ENCODE peak calls at places on chromosomes 1 and 21, in seven cellular contexts. G, A, B, W, F, C and U are unnamed samples.

GRCh38 chr1:246295968-246296367 is 211.1 kb downstream of the SMYD3 start:
- DNase-seq in G (no peak), F (no peak), A (no peak), C (no peak), W (no peak), B (no peak), U (no peak)

GRCh38 chr1:48966583-48966982 is 189.9 kb upstream of the BEND5 start:
- DNase-seq in C (no peak), G (no peak), F (no peak), B (no peak), A (no peak), W (no peak), U (no peak)

GRCh38 chr1:212884592-212884991 is 26.5 kb downstream of the FLVCR1 start:
- DNase-seq in W (no peak), B (no peak), A (no peak), G (no peak), C (no peak), F (no peak), U (no peak)

GRCh38 chr1:205456383-205456867 is 580 bp upstream of the BLACAT1 start:
- DNase-seq in A (no peak), W (no peak), G (no peak), F (no peak), B (no peak), C (peak), U (no peak)

GRCh38 chr1:110542730-110543129 is 23.8 kb upstream of the KCNA10 start:
- DNase-seq in B (no peak), C (no peak), A (no peak), F (no peak), W (no peak), G (no peak), U (no peak)

GRCh38 chr1:36306210-36306901 is at the start of gene SH3D21:
- DNase-seq in G (peak), B (peak), A (peak), W (peak), C (peak), F (no peak), U (no peak)

GRCh38 chr1:67214420-67215174 is 48.3 kb downstream of the IL23R start:
- DNase-seq in C (no peak), F (peak), W (peak), A (no peak), B (peak), G (no peak), U (peak)

GRCh38 chr1:89286549-89287181 is 14.0 kb upstream of the GBP5 start:
- DNase-seq in A (no peak), C (no peak), F (no peak), G (no peak), W (no peak), B (no peak), U (no peak)

GRCh38 chr1:1677718-1678580 is 14.6 kb downstream of the SLC35E2B start:
- DNase-seq in W (no peak), C (peak), A (no peak), G (peak), B (no peak), F (peak), U (no peak)

GRCh38 chr1:160206421-160207117 is 1.4 kb downstream of the PEA15 start:
- DNase-seq in F (no peak), W (no peak), A (no peak), G (no peak), B (peak), C (peak), U (no peak)

GRCh38 chr1:200428482-200429205 is 18.8 kb upstream of the ZNF281 start:
- DNase-seq in A (no peak), F (no peak), G (no peak), B (no peak), C (no peak), W (no peak), U (no peak)

GRCh38 chr21:14895792-14896191 is 169.0 kb downstream of the NRIP1 start:
- DNase-seq in B (no peak), A (no peak), G (no peak), W (no peak), C (no peak), F (no peak), U (no peak)

GRCh38 chr1:58687516-58687915 is 12.3 kb downstream of the MYSM1 start:
- DNase-seq in B (no peak), G (no peak), A (no peak), W (no peak), C (no peak), F (no peak), U (no peak)

GRCh38 chr1:180233191-180234011 is 3.3 kb downstream of the LHX4 start:
- DNase-seq in W (no peak), B (no peak), A (no peak), G (no peak), C (no peak), F (no peak), U (no peak)

GRCh38 chr1:39689635-39690034 is 1.6 kb downstream of the HPCAL4 start:
- DNase-seq in A (no peak), G (no peak), W (no peak), B (no peak), C (peak), F (no peak), U (no peak)

GRCh38 chr1:21906173-21907078 is 30.7 kb downstream of the HSPG2 start:
- DNase-seq in C (no peak), A (no peak), G (peak), B (no peak), W (no peak), F (no peak), U (no peak)

GRCh38 chr1:166730299-166730888 is 108.9 kb upstream of the POGK start:
- DNase-seq in B (peak), W (no peak), G (peak), F (no peak), A (no peak), C (no peak), U (peak)

DNA sequence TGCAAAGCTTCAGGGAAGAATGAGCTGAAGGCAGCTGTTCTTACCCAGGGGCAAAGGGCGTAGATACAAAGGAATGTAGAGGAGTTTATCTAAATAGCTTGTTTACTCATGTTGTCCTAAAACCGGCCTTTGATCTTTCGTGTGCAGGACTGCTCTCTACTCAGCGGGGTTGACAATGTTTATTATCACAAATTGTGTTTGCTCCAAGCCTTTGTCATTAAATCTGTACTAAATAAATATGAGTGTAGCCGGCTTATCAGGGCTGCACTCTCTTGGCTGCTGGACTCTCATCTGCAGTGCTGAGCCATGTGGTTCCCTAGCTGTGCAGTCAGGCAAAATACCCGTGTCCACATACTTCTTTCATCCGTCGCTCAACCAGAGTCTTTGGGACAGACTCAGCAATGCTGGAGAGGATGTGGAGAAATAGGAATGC is 199.0 kb downstream of the LBR start:
- DNase-seq in A (no peak), G (no peak), C (no peak), W (peak), B (no peak), F (no peak), U (no peak)
- TF ChIP-seq YY1 in A (no peak), G (no peak), C (no peak), W (no peak), B (no peak), F (no peak), U (no peak)

GRCh38 chr1:91308544-91308943 is 96.1 kb downstream of the HFM1 start:
- DNase-seq in C (no peak), W (no peak), G (peak), F (no peak), A (no peak), B (no peak), U (no peak)
- TF ChIP-seq YY1 in C (no peak), W (no peak), G (no peak), F (no peak), A (no peak), B (no peak), U (no peak)

GRCh38 chr1:225995919-225996864 is 3.0 kb downstream of the SDE2 start:
- DNase-seq in B (no peak), F (no peak), C (no peak), G (no peak), W (no peak), A (no peak), U (no peak)
- TF ChIP-seq YY1 in B (no peak), F (no peak), C (no peak), G (no peak), W (no peak), A (no peak), U (no peak)

DNA sequence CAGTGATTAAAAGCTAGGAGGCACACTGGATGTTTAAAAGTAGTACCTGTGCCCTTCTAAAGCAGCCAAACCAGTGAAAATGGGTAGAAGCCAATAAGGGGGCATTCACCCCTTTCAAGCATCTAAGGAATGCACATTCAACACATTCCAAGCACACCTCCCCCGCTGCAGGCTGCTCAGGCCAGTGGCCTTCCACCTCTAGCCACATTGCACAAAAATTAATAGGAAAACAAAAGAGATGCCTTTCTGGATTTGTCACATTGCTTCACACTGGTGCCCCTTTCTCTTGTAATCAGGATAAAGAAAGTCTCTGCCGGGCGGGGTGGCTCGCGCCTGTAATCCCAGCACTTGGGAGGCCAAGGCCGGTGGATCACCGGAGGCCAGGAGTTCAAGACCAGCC is 834.0 kb downstream of the USP25 start:
- DNase-seq in W (peak), B (peak), A (peak), G (no peak), F (no peak), C (no peak), U (no peak)
- TF ChIP-seq YY1 in W (no peak), B (no peak), A (peak), G (no peak), F (no peak), C (no peak), U (no peak)

GRCh38 chr1:234460652-234461051 is 18.3 kb downstream of the TARBP1 start:
- DNase-seq in W (no peak), B (no peak), F (no peak), G (no peak), A (no peak), C (no peak), U (no peak)
- TF ChIP-seq YY1 in W (no peak), B (no peak), F (no peak), G (no peak), A (no peak), C (no peak), U (no peak)